ENCODE peak calls at places on chromosomes 1 and 21, in six cellular contexts. E is AML-193, V is nephron progenitor cell, B is skeletal muscle cell, G is endothelial cell, H is epithelial cell of esophagus. Y is an unnamed sample.

GRCh38 chr1:205976708-205977107 is 26.5 kb downstream of the RAB7B start:
- DNase-seq in E (no peak), V (peak), B (no peak), G (no peak), H (peak), Y (peak)

GRCh38 chr1:245156736-245157505 is 2.1 kb downstream of the KIF26B start:
- DNase-seq in E (no peak), V (peak), B (no peak), G (peak), H (peak), Y (peak)

GRCh38 chr1:6743189-6744101 is 41.8 kb upstream of the CAMTA1 start:
- DNase-seq in E (peak), V (peak), B (peak), G (no peak), H (peak), Y (no peak)

GRCh38 chr1:55887103-55887712 is 672.0 kb upstream of the USP24 start:
- DNase-seq in E (no peak), V (no peak), B (no peak), G (no peak), H (no peak), Y (no peak)

GRCh38 chr1:244968431-244968830 is 104.1 kb upstream of the HNRNPU start:
- DNase-seq in E (no peak), V (peak), B (no peak), G (peak), H (no peak), Y (peak)

GRCh38 chr1:7207875-7208646 is 422.8 kb downstream of the CAMTA1 start:
- DNase-seq in E (peak), V (peak), B (peak), G (peak), H (peak), Y (peak)

GRCh38 chr1:71919812-71920509 is 362.4 kb downstream of the NEGR1 start:
- DNase-seq in E (no peak), V (no peak), B (no peak), G (no peak), H (no peak), Y (no peak)

GRCh38 chr21:45507523-45507875 is 34.7 kb downstream of the SLC19A1 start:
- DNase-seq in E (no peak), V (peak), B (no peak), G (no peak), H (no peak), Y (no peak)

GRCh38 chr1:26031196-26031902 is 9.8 kb downstream of the EXTL1 start:
- DNase-seq in E (no peak), V (no peak), B (no peak), G (no peak), H (no peak), Y (no peak)

GRCh38 chr1:10415211-10415930 is 14.9 kb upstream of the CENPS start:
- DNase-seq in E (peak), V (no peak), B (peak), G (peak), H (peak), Y (no peak)

GRCh38 chr1:39666772-39667171 is 5.1 kb downstream of the NT5C1A start:
- DNase-seq in E (no peak), V (no peak), B (no peak), G (no peak), H (no peak), Y (no peak)

GRCh38 chr1:230548997-230549396 is 93.3 kb upstream of the COG2 start:
- DNase-seq in E (no peak), V (no peak), B (no peak), G (no peak), H (no peak), Y (no peak)

GRCh38 chr1:201737350-201738060 is 91.5 kb upstream of the IPO9 start:
- DNase-seq in E (no peak), V (no peak), B (peak), G (no peak), H (no peak), Y (peak)

GRCh38 chr1:188023206-188023605 is 1194.5 kb downstream of the PLA2G4A start:
- DNase-seq in E (no peak), V (no peak), B (no peak), G (no peak), H (peak), Y (peak)

GRCh38 chr21:42234026-42234425 is 15.1 kb downstream of the ABCG1 start:
- DNase-seq in E (no peak), V (no peak), B (no peak), G (no peak), H (no peak), Y (no peak)

GRCh38 chr21:39373634-39374033 is 24.7 kb upstream of the HMGN1 start:
- DNase-seq in E (no peak), V (no peak), B (no peak), G (peak), H (peak), Y (peak)

GRCh38 chr21:45365608-45366241 is 39.2 kb upstream of the COL18A1 start:
- DNase-seq in E (no peak), V (no peak), B (no peak), G (no peak), H (peak), Y (no peak)

GRCh38 chr1:36008546-36009197 is 75.2 kb upstream of the TEKT2 start:
- DNase-seq in E (no peak), V (no peak), B (peak), G (no peak), H (peak), Y (peak)

GRCh38 chr1:19311503-19311930 is 427 bp downstream of the AKR7A2 start:
- DNase-seq in E (no peak), V (no peak), B (no peak), G (no peak), H (no peak), Y (no peak)

GRCh38 chr21:33875026-33875695 is 40.4 kb downstream of the ATP5PO start:
- DNase-seq in E (no peak), V (no peak), B (no peak), G (no peak), H (no peak), Y (no peak)

GRCh38 chr21:16330340-16331319 is 600.8 kb downstream of the USP25 start:
- DNase-seq in E (peak), V (peak), B (peak), G (peak), H (peak), Y (peak)

GRCh38 chr1:7281821-7282220 is 489.3 kb upstream of the VAMP3 start:
- DNase-seq in E (no peak), V (no peak), B (peak), G (no peak), H (no peak), Y (no peak)

GRCh38 chr1:158025576-158026230 is 32.3 kb downstream of the KIRREL1 start:
- DNase-seq in E (no peak), V (peak), B (no peak), G (no peak), H (no peak), Y (no peak)

GRCh38 chr21:42754270-42754933 is 101.0 kb downstream of the PDE9A start:
- DNase-seq in E (no peak), V (no peak), B (no peak), G (no peak), H (no peak), Y (no peak)

GRCh38 chr1:159161001-159161718 is 10.3 kb upstream of the CADM3 start:
- DNase-seq in E (peak), V (peak), B (peak), G (peak), H (peak), Y (peak)

GRCh38 chr1:44511769-44512168 is 106.7 kb downstream of the RNF220 start:
- DNase-seq in E (no peak), V (no peak), B (no peak), G (no peak), H (peak), Y (no peak)

GRCh38 chr1:32247983-32248889 is 1.2 kb downstream of the FAM167B start:
- DNase-seq in E (peak), V (peak), B (no peak), G (peak), H (peak), Y (peak)

GRCh38 chr1:205729945-205730610 is 19.9 kb downstream of the NUCKS1 start:
- DNase-seq in E (no peak), V (no peak), B (no peak), G (no peak), H (no peak), Y (no peak)

GRCh38 chr1:119068427-119068826 is 72.0 kb downstream of the WARS2 start:
- DNase-seq in E (no peak), V (no peak), B (no peak), G (no peak), H (no peak), Y (no peak)

GRCh38 chr1:216215169-216215568 is 208.1 kb downstream of the USH2A start:
- DNase-seq in E (no peak), V (no peak), B (no peak), G (no peak), H (peak), Y (peak)

GRCh38 chr1:116110507-116111195 is 548 bp upstream of the MAB21L3 start:
- DNase-seq in E (no peak), V (no peak), B (no peak), G (no peak), H (no peak), Y (no peak)

GRCh38 chr1:116262207-116262994 is 110.6 kb upstream of the ATP1A1 start:
- DNase-seq in E (no peak), V (no peak), B (no peak), G (no peak), H (peak), Y (no peak)

GRCh38 chr1:24278726-24279125 is 40.4 kb upstream of the GRHL3 start:
- DNase-seq in E (no peak), V (no peak), B (no peak), G (no peak), H (no peak), Y (no peak)

GRCh38 chr1:154698320-154699096 is 90.5 kb upstream of the ADAR start:
- DNase-seq in E (no peak), V (no peak), B (no peak), G (no peak), H (peak), Y (no peak)

GRCh38 chr1:16348414-16349182 is 3.7 kb downstream of the FBXO42 start:
- DNase-seq in E (no peak), V (no peak), B (peak), G (no peak), H (peak), Y (peak)

GRCh38 chr1:99751877-99752504 is 14.4 kb downstream of the FRRS1 start:
- DNase-seq in E (no peak), V (no peak), B (no peak), G (no peak), H (no peak), Y (no peak)

GRCh38 chr1:76939107-76939816 is 72.0 kb downstream of the ST6GALNAC5 start:
- DNase-seq in E (no peak), V (no peak), B (peak), G (no peak), H (no peak), Y (no peak)